ENCODE peak calls at places on chromosomes 4 and X, in nine cellular contexts. G is CD8-positive, alpha-beta T cell; V is activated CD8-positive, alpha-beta T cell treated with anti-CD3 and anti-CD28 coated beads for 36 hours; W is HFFc6; K is WERI-Rb-1; U is fibroblast of mammary gland; X is GM10248; J is body of pancreas; Q is GM20000. D is an unnamed sample.

GRCh38 chrX:16786791-16787735 is 797 bp downstream of the TXLNG start:
- DNase-seq in Q (peak), W (peak), U (peak), X (peak), V (peak), K (peak), G (peak), J (peak), D (peak)

GRCh38 chrX:19904778-19905367 is 17.5 kb upstream of the SH3KBP1 start:
- DNase-seq in W (peak), X (peak), Q (peak), G (no peak), K (peak), V (peak), U (peak), J (peak), D (no peak)

GRCh38 chr4:1214101-1215095 is 34.5 kb downstream of the CTBP1 start:
- DNase-seq in K (no peak), V (no peak), W (no peak), U (no peak), X (no peak), G (no peak), Q (no peak), J (no peak), D (no peak)

GRCh38 chr4:32061916-32062315 is 1341.7 kb downstream of the PCDH7 start:
- DNase-seq in W (no peak), K (no peak), V (no peak), Q (no peak), X (no peak), U (no peak), J (no peak), G (no peak), D (no peak)

GRCh38 chrX:44400588-44400987 is 57.1 kb upstream of the EFHC2 start:
- DNase-seq in X (no peak), Q (no peak), W (peak), U (peak), G (no peak), J (no peak), K (no peak), V (peak), D (no peak)

GRCh38 chr4:48594185-48594584 is 104.1 kb downstream of the ZAR1 start:
- DNase-seq in J (no peak), W (no peak), K (peak), G (no peak), U (no peak), V (no peak), X (no peak), Q (no peak), D (no peak)

GRCh38 chrX:86002076-86002896 is 45.1 kb downstream of the CHM start:
- DNase-seq in J (peak), Q (no peak), G (peak), V (peak), U (peak), K (no peak), X (peak), W (peak), D (no peak)

GRCh38 chr4:147136308-147136707 is 190.6 kb upstream of the TTC29 start:
- DNase-seq in J (no peak), U (peak), Q (no peak), G (no peak), W (no peak), K (no peak), X (no peak), V (no peak), D (no peak)

GRCh38 chr4:86338989-86339388 is 20.9 kb downstream of the MAPK10 start:
- DNase-seq in G (no peak), V (no peak), K (no peak), X (no peak), Q (no peak), W (peak), J (no peak), U (peak), D (no peak)

GRCh38 chrX:27964432-27964831 is 16.8 kb downstream of the DCAF8L1 start:
- DNase-seq in Q (no peak), J (no peak), G (no peak), X (no peak), K (no peak), V (no peak), U (no peak), W (no peak), D (no peak)

GRCh38 chr4:32169841-32170240 is 1449.7 kb downstream of the PCDH7 start:
- DNase-seq in K (no peak), U (no peak), W (no peak), X (no peak), G (no peak), J (no peak), Q (no peak), V (no peak), D (no peak)

GRCh38 chr4:70759627-70760026 is 37.9 kb downstream of the RUFY3 start:
- DNase-seq in Q (no peak), W (no peak), J (no peak), U (no peak), X (no peak), G (no peak), K (no peak), V (no peak), D (no peak)

GRCh38 chrX:19046343-19047215 is 62.7 kb upstream of the PHKA2 start:
- DNase-seq in K (no peak), V (no peak), J (no peak), G (no peak), U (peak), Q (no peak), X (no peak), W (peak), D (no peak)

GRCh38 chrX:151776113-151776790 is 41.7 kb downstream of the CNGA2 start:
- DNase-seq in K (no peak), X (no peak), J (no peak), V (no peak), W (no peak), Q (no peak), G (no peak), U (peak), D (no peak)

GRCh38 chrX:151779258-151779657 is 44.7 kb downstream of the CNGA2 start:
- DNase-seq in Q (no peak), G (no peak), J (no peak), X (no peak), U (no peak), V (no peak), W (no peak), K (no peak), D (no peak)

GRCh38 chrX:151776936-151777335 is 42.4 kb downstream of the CNGA2 start:
- DNase-seq in G (no peak), K (no peak), U (no peak), Q (no peak), W (no peak), X (no peak), J (no peak), V (no peak), D (no peak)

GRCh38 chrX:151771726-151772125 is 37.2 kb downstream of the CNGA2 start:
- DNase-seq in J (no peak), U (no peak), V (no peak), G (no peak), K (no peak), W (no peak), X (no peak), Q (no peak), D (no peak)

GRCh38 chrX:151773434-151773833 is 38.9 kb downstream of the CNGA2 start:
- DNase-seq in U (no peak), J (no peak), Q (no peak), W (no peak), G (no peak), X (no peak), V (no peak), K (no peak), D (no peak)
- TF ChIP-seq CTCF in U (no peak), J (no peak), Q (no peak), W (no peak), G (no peak), X (no peak), V (no peak), K (peak), D (no peak)

GRCh38 chr4:73998040-73999011 is at the start of gene CXCL5:
- DNase-seq in W (peak), U (peak), K (peak), J (peak), X (no peak), Q (no peak), V (no peak), G (no peak), D (no peak)
- TF ChIP-seq CTCF in W (no peak), U (no peak), K (peak), J (no peak), X (no peak), Q (no peak), V (no peak), G (no peak), D (no peak)

DNA sequence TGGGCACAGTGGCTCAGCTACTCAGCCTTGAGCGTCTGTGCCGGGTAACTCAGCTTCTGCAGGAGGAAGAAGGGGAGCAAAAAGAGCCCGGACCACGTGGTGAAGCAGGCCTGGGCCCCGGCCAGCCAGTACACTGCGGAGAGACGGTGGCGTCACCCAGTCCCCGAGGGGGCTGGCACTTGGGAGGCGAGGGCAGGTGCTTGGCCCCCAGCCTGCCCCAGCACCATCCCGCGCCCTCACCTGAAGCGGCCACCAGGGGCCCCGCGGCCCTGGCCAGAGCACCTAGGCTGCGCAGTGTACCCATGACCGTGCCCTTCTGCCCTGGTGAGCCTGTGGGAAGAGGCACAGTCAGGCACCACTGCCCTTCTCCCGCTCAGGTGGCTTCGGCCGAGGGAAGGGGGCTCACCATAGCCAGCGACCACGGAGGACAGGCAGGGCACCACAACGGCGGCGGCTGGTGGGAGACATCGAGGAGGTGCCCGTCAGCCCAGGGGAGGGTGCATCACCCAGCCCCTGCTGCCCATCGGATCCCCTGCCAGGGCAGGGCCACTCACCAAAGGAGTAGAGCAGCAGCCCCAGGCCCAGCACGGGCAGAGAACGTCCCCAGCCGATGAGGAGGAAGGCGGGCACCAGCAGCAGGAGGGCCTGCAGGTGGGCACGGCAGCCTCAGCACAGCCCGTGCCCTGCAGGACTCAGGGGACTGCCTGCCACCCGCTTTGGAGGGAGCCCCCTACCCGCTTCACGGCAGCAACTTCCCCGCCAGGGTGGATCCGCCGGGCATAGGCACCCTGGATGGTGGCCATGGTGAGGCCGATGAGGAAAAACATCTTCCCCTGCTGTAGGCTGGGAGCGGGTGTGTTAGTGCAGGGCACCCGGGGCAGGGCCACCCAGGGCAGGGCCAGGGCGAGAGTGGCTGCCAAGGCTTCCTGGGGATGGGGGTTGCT is 32.1 kb downstream of the NOP14 start:
- DNase-seq in W (no peak), G (no peak), K (no peak), Q (no peak), X (no peak), V (no peak), U (no peak), J (peak), D (peak)
- TF ChIP-seq CTCF in W (peak), G (no peak), K (peak), Q (peak), X (no peak), V (peak), U (no peak), J (peak), D (no peak)

GRCh38 chrX:7852166-7852565 is 9.2 kb downstream of the VCX start:
- DNase-seq in V (no peak), W (no peak), G (no peak), U (no peak), Q (no peak), J (no peak), K (no peak), X (no peak), D (no peak)
- TF ChIP-seq CTCF in V (no peak), W (no peak), G (no peak), U (no peak), Q (no peak), J (no peak), K (peak), X (no peak), D (no peak)